ENCODE peak calls at places on chromosomes 11 and 22, in eight cellular contexts. One of them, this sample, is unnamed.

GRCh38 chr22:38317237-38317994 is at the start of gene CSNK1E:
- DNase-seq in cardiac muscle cell: peak
- DNase-seq in CD4-positive, alpha-beta T cell: peak
- DNase-seq in heart right ventricle: peak
- DNase-seq in MCF 10A: peak
- DNase-seq in AG04450: no peak
- DNase-seq in epithelial cell of proximal tubule: no peak
- DNase-seq in lung: peak
- DNase-seq in this sample: peak

GRCh38 chr11:77144854-77145428 is 16.9 kb downstream of the MYO7A start:
- DNase-seq in MCF 10A: no peak
- DNase-seq in epithelial cell of proximal tubule: no peak
- DNase-seq in cardiac muscle cell: no peak
- DNase-seq in AG04450: no peak
- DNase-seq in lung: no peak
- DNase-seq in CD4-positive, alpha-beta T cell: no peak
- DNase-seq in heart right ventricle: no peak
- DNase-seq in this sample: no peak

GRCh38 chr11:103622296-103622695 is 414.1 kb upstream of the DDI1 start:
- DNase-seq in heart right ventricle: no peak
- DNase-seq in MCF 10A: no peak
- DNase-seq in lung: no peak
- DNase-seq in epithelial cell of proximal tubule: no peak
- DNase-seq in cardiac muscle cell: no peak
- DNase-seq in CD4-positive, alpha-beta T cell: no peak
- DNase-seq in AG04450: no peak
- DNase-seq in this sample: no peak

GRCh38 chr11:19055016-19055415 is 5.5 kb downstream of the MRGPRX2 start:
- DNase-seq in epithelial cell of proximal tubule: no peak
- DNase-seq in cardiac muscle cell: no peak
- DNase-seq in AG04450: no peak
- DNase-seq in heart right ventricle: no peak
- DNase-seq in lung: no peak
- DNase-seq in CD4-positive, alpha-beta T cell: no peak
- DNase-seq in MCF 10A: no peak
- DNase-seq in this sample: no peak

GRCh38 chr11:2207773-2208621 is 36.4 kb upstream of the TH start:
- DNase-seq in MCF 10A: no peak
- DNase-seq in AG04450: no peak
- DNase-seq in cardiac muscle cell: no peak
- DNase-seq in lung: no peak
- DNase-seq in epithelial cell of proximal tubule: no peak
- DNase-seq in heart right ventricle: peak
- DNase-seq in CD4-positive, alpha-beta T cell: no peak
- DNase-seq in this sample: no peak

GRCh38 chr11:95301497-95301896 is 70.5 kb upstream of the SESN3 start:
- DNase-seq in epithelial cell of proximal tubule: no peak
- DNase-seq in CD4-positive, alpha-beta T cell: no peak
- DNase-seq in MCF 10A: no peak
- DNase-seq in lung: peak
- DNase-seq in heart right ventricle: no peak
- DNase-seq in cardiac muscle cell: no peak
- DNase-seq in AG04450: no peak
- DNase-seq in this sample: peak

GRCh38 chr11:64319421-64319761 is 1.5 kb downstream of the PRDX5 start:
- DNase-seq in MCF 10A: no peak
- DNase-seq in heart right ventricle: no peak
- DNase-seq in AG04450: no peak
- DNase-seq in lung: no peak
- DNase-seq in CD4-positive, alpha-beta T cell: no peak
- DNase-seq in cardiac muscle cell: no peak
- DNase-seq in epithelial cell of proximal tubule: no peak
- DNase-seq in this sample: no peak

GRCh38 chr11:112963368-112963955 is 2.2 kb downstream of the NCAM1 start:
- DNase-seq in heart right ventricle: no peak
- DNase-seq in cardiac muscle cell: no peak
- DNase-seq in MCF 10A: no peak
- DNase-seq in epithelial cell of proximal tubule: no peak
- DNase-seq in lung: no peak
- DNase-seq in AG04450: no peak
- DNase-seq in CD4-positive, alpha-beta T cell: no peak
- DNase-seq in this sample: peak

GRCh38 chr11:112785104-112785503 is 176.1 kb upstream of the NCAM1 start:
- DNase-seq in heart right ventricle: no peak
- DNase-seq in CD4-positive, alpha-beta T cell: no peak
- DNase-seq in MCF 10A: peak
- DNase-seq in lung: no peak
- DNase-seq in AG04450: no peak
- DNase-seq in cardiac muscle cell: peak
- DNase-seq in epithelial cell of proximal tubule: no peak
- DNase-seq in this sample: no peak

GRCh38 chr11:16891170-16891569 is 123.0 kb downstream of the PLEKHA7 start:
- DNase-seq in CD4-positive, alpha-beta T cell: no peak
- DNase-seq in cardiac muscle cell: peak
- DNase-seq in epithelial cell of proximal tubule: no peak
- DNase-seq in heart right ventricle: no peak
- DNase-seq in lung: no peak
- DNase-seq in AG04450: no peak
- DNase-seq in MCF 10A: no peak
- DNase-seq in this sample: no peak

GRCh38 chr11:97751405-97751804 is 1269.3 kb upstream of the CNTN5 start:
- DNase-seq in heart right ventricle: peak
- DNase-seq in CD4-positive, alpha-beta T cell: no peak
- DNase-seq in cardiac muscle cell: no peak
- DNase-seq in lung: no peak
- DNase-seq in MCF 10A: no peak
- DNase-seq in epithelial cell of proximal tubule: no peak
- DNase-seq in AG04450: no peak
- DNase-seq in this sample: peak

GRCh38 chr11:77779935-77780334 is 40.6 kb downstream of the RSF1 start:
- DNase-seq in CD4-positive, alpha-beta T cell: no peak
- DNase-seq in heart right ventricle: no peak
- DNase-seq in lung: no peak
- DNase-seq in epithelial cell of proximal tubule: no peak
- DNase-seq in AG04450: peak
- DNase-seq in cardiac muscle cell: peak
- DNase-seq in MCF 10A: peak
- DNase-seq in this sample: no peak

GRCh38 chr11:123300874-123301695 is 106.0 kb upstream of the CLMP start:
- DNase-seq in heart right ventricle: no peak
- DNase-seq in MCF 10A: peak
- DNase-seq in CD4-positive, alpha-beta T cell: no peak
- DNase-seq in lung: no peak
- DNase-seq in AG04450: peak
- DNase-seq in epithelial cell of proximal tubule: peak
- DNase-seq in cardiac muscle cell: peak
- DNase-seq in this sample: no peak

GRCh38 chr11:69891421-69892236 is 72.4 kb upstream of the FGF3 start:
- DNase-seq in CD4-positive, alpha-beta T cell: no peak
- DNase-seq in heart right ventricle: no peak
- DNase-seq in MCF 10A: no peak
- DNase-seq in lung: no peak
- DNase-seq in epithelial cell of proximal tubule: no peak
- DNase-seq in cardiac muscle cell: no peak
- DNase-seq in AG04450: no peak
- DNase-seq in this sample: no peak

GRCh38 chr11:47850337-47850736 is 2.2 kb upstream of the NUP160 start:
- DNase-seq in heart right ventricle: no peak
- DNase-seq in lung: no peak
- DNase-seq in epithelial cell of proximal tubule: no peak
- DNase-seq in cardiac muscle cell: no peak
- DNase-seq in AG04450: no peak
- DNase-seq in CD4-positive, alpha-beta T cell: no peak
- DNase-seq in MCF 10A: no peak
- DNase-seq in this sample: no peak

GRCh38 chr11:47847892-47848635 is at the start of gene NUP160:
- DNase-seq in epithelial cell of proximal tubule: no peak
- DNase-seq in lung: peak
- DNase-seq in cardiac muscle cell: peak
- DNase-seq in AG04450: no peak
- DNase-seq in MCF 10A: peak
- DNase-seq in heart right ventricle: peak
- DNase-seq in CD4-positive, alpha-beta T cell: peak
- DNase-seq in this sample: peak

GRCh38 chr11:47846998-47847397 is 1.2 kb downstream of the NUP160 start:
- DNase-seq in MCF 10A: no peak
- DNase-seq in CD4-positive, alpha-beta T cell: no peak
- DNase-seq in lung: no peak
- DNase-seq in epithelial cell of proximal tubule: no peak
- DNase-seq in AG04450: no peak
- DNase-seq in cardiac muscle cell: no peak
- DNase-seq in heart right ventricle: no peak
- DNase-seq in this sample: no peak

GRCh38 chr11:47848636-47849155 is 546 bp upstream of the NUP160 start:
- DNase-seq in epithelial cell of proximal tubule: no peak
- DNase-seq in cardiac muscle cell: no peak
- DNase-seq in AG04450: no peak
- DNase-seq in lung: no peak
- DNase-seq in MCF 10A: no peak
- DNase-seq in CD4-positive, alpha-beta T cell: no peak
- DNase-seq in heart right ventricle: no peak
- DNase-seq in this sample: no peak

DNA sequence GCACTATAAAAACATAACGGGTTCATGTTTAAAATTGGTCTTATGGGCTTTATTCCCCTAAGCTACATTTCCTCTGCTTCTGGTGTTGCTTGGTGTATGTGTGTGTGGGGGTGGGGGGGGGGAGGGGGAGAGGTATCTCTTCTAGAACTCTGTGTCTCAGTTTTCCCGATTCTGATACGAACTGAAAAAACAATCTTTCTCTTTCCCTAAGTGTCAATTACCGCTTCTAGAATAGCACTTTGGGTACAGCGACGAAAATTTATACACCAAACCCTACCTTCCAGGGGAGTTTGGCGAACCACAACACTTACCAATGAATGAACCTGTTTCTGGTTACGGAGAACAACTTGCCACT is 636 bp downstream of the NUP160 start:
- DNase-seq in CD4-positive, alpha-beta T cell: no peak
- DNase-seq in cardiac muscle cell: no peak
- DNase-seq in heart right ventricle: no peak
- DNase-seq in AG04450: no peak
- DNase-seq in MCF 10A: no peak
- DNase-seq in lung: no peak
- DNase-seq in epithelial cell of proximal tubule: no peak
- DNase-seq in this sample: no peak
- TF ChIP-seq CTCF in CD4-positive, alpha-beta T cell: no peak
- TF ChIP-seq CTCF in cardiac muscle cell: no peak
- TF ChIP-seq CTCF in heart right ventricle: no peak
- TF ChIP-seq CTCF in AG04450: no peak
- TF ChIP-seq CTCF in MCF 10A: no peak
- TF ChIP-seq CTCF in lung: no peak
- TF ChIP-seq CTCF in epithelial cell of proximal tubule: no peak
- TF ChIP-seq CTCF in this sample: no peak

GRCh38 chr11:91373497-91373896 is 851.1 kb upstream of the FAT3 start:
- DNase-seq in heart right ventricle: no peak
- DNase-seq in lung: no peak
- DNase-seq in epithelial cell of proximal tubule: no peak
- DNase-seq in MCF 10A: peak
- DNase-seq in CD4-positive, alpha-beta T cell: no peak
- DNase-seq in cardiac muscle cell: no peak
- DNase-seq in AG04450: no peak
- DNase-seq in this sample: no peak
- TF ChIP-seq CTCF in heart right ventricle: no peak
- TF ChIP-seq CTCF in lung: no peak
- TF ChIP-seq CTCF in epithelial cell of proximal tubule: no peak
- TF ChIP-seq CTCF in MCF 10A: no peak
- TF ChIP-seq CTCF in CD4-positive, alpha-beta T cell: no peak
- TF ChIP-seq CTCF in cardiac muscle cell: no peak
- TF ChIP-seq CTCF in AG04450: no peak
- TF ChIP-seq CTCF in this sample: no peak

GRCh38 chr11:10631761-10632160 is 61.8 kb downstream of the IRAG1 start:
- DNase-seq in CD4-positive, alpha-beta T cell: no peak
- DNase-seq in epithelial cell of proximal tubule: no peak
- DNase-seq in MCF 10A: no peak
- DNase-seq in AG04450: no peak
- DNase-seq in cardiac muscle cell: no peak
- DNase-seq in lung: no peak
- DNase-seq in heart right ventricle: no peak
- DNase-seq in this sample: no peak

GRCh38 chr11:10627816-10628215 is 59.4 kb upstream of the LYVE1 start:
- DNase-seq in epithelial cell of proximal tubule: no peak
- DNase-seq in CD4-positive, alpha-beta T cell: no peak
- DNase-seq in lung: no peak
- DNase-seq in MCF 10A: no peak
- DNase-seq in AG04450: no peak
- DNase-seq in cardiac muscle cell: no peak
- DNase-seq in heart right ventricle: no peak
- DNase-seq in this sample: no peak

GRCh38 chr11:10627306-10627705 is 58.8 kb upstream of the LYVE1 start:
- DNase-seq in AG04450: no peak
- DNase-seq in cardiac muscle cell: no peak
- DNase-seq in epithelial cell of proximal tubule: no peak
- DNase-seq in CD4-positive, alpha-beta T cell: no peak
- DNase-seq in heart right ventricle: no peak
- DNase-seq in MCF 10A: no peak
- DNase-seq in lung: no peak
- DNase-seq in this sample: no peak

GRCh38 chr11:10628506-10629236 is 60.2 kb upstream of the LYVE1 start:
- DNase-seq in epithelial cell of proximal tubule: no peak
- DNase-seq in CD4-positive, alpha-beta T cell: peak
- DNase-seq in cardiac muscle cell: no peak
- DNase-seq in lung: no peak
- DNase-seq in heart right ventricle: no peak
- DNase-seq in MCF 10A: no peak
- DNase-seq in AG04450: no peak
- DNase-seq in this sample: no peak

DNA sequence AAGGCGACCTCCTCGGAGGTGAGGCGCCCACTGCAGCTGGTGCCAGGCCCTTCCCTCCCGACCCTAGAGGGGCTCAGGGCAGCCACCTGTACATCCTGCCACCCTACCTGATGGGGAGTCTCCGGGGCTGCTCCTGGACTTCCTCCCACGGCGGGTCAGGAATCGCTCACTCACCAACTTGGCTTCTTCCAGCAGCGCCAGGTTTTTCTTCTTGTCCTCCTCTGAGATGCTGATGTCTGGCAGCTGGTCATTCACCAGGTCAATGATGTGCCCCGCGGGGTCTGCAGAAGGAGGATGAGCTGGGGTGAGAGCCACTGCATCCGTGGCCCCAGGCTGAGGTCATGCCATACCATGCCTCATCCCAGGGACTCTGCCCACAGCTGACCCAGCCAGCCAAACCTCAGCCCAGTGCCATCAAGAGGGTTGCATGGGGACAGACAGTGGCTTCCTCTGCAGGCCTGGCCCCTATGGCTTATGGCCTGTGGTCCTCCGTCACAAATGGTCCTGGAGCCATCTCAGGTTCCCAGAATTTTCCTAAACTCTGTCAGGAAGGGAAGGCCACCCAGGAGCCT is 61.1 kb upstream of the LYVE1 start:
- DNase-seq in heart right ventricle: no peak
- DNase-seq in AG04450: no peak
- DNase-seq in epithelial cell of proximal tubule: no peak
- DNase-seq in MCF 10A: no peak
- DNase-seq in cardiac muscle cell: no peak
- DNase-seq in lung: no peak
- DNase-seq in CD4-positive, alpha-beta T cell: no peak
- DNase-seq in this sample: no peak
- TF ChIP-seq CTCF in heart right ventricle: no peak
- TF ChIP-seq CTCF in AG04450: no peak
- TF ChIP-seq CTCF in epithelial cell of proximal tubule: no peak
- TF ChIP-seq CTCF in MCF 10A: no peak
- TF ChIP-seq CTCF in cardiac muscle cell: no peak
- TF ChIP-seq CTCF in lung: no peak
- TF ChIP-seq CTCF in CD4-positive, alpha-beta T cell: no peak
- TF ChIP-seq CTCF in this sample: no peak

GRCh38 chr11:27451528-27451927 is 21.1 kb downstream of the LGR4 start:
- DNase-seq in AG04450: no peak
- DNase-seq in CD4-positive, alpha-beta T cell: no peak
- DNase-seq in heart right ventricle: no peak
- DNase-seq in MCF 10A: peak
- DNase-seq in epithelial cell of proximal tubule: no peak
- DNase-seq in lung: no peak
- DNase-seq in cardiac muscle cell: no peak
- DNase-seq in this sample: no peak
- TF ChIP-seq CTCF in AG04450: no peak
- TF ChIP-seq CTCF in CD4-positive, alpha-beta T cell: no peak
- TF ChIP-seq CTCF in heart right ventricle: no peak
- TF ChIP-seq CTCF in MCF 10A: no peak
- TF ChIP-seq CTCF in epithelial cell of proximal tubule: no peak
- TF ChIP-seq CTCF in lung: no peak
- TF ChIP-seq CTCF in cardiac muscle cell: no peak
- TF ChIP-seq CTCF in this sample: no peak

This sample was measured in pancreas.